ENCODE peak calls at places on chromosome 7, in ten cellular contexts. B, X, G, T, P, K, D, Q, W and U are unnamed samples.

GRCh38 chr7:131235489-131236317 is 92.0 kb upstream of the MKLN1 start:
- DNase-seq in B (no peak), W (peak; percentile 43), G (no peak), K (peak; percentile 100), X (peak; percentile 94), T (no peak), P (peak; percentile 86), Q (no peak), D (peak; percentile 57), U (no peak)

GRCh38 chr7:37081436-37081835 is 357.1 kb upstream of the AOAH start:
- DNase-seq in B (no peak), W (no peak), X (peak; percentile 51), P (peak; percentile 7), K (peak; percentile 35), T (no peak), Q (peak; percentile 32), G (no peak), D (no peak), U (no peak)

GRCh38 chr7:134645478-134645877 is 1.2 kb upstream of the BPGM start:
- DNase-seq in K (no peak), B (no peak), P (no peak), T (no peak), G (no peak), Q (no peak), X (peak; percentile 51), D (no peak), W (no peak), U (no peak)

GRCh38 chr7:151940048-151940845 is 16.0 kb upstream of the GALNTL5 start:
- DNase-seq in B (peak; percentile 60), Q (no peak), T (no peak), G (no peak), D (no peak), W (no peak), X (peak; percentile 83), P (peak; percentile 46), K (peak; percentile 67), U (no peak)

GRCh38 chr7:24926623-24927539 is 53.1 kb downstream of the OSBPL3 start:
- DNase-seq in K (peak; percentile 65), P (no peak), G (no peak), Q (no peak), D (no peak), W (no peak), X (peak; percentile 70), T (no peak), B (no peak), U (no peak)

GRCh38 chr7:45691155-45691656 is 117.0 kb downstream of the ADCY1 start:
- DNase-seq in T (no peak), X (no peak), P (no peak), B (no peak), W (no peak), G (no peak), Q (peak; percentile 24), K (no peak), D (no peak), U (no peak)

GRCh38 chr7:8442814-8443304 is 9.4 kb downstream of the NXPH1 start:
- DNase-seq in D (peak; percentile 96), T (peak; percentile 95), P (peak; percentile 27), G (peak; percentile 71), W (peak; percentile 25), Q (peak; percentile 47), B (peak; percentile 56), K (peak; percentile 38), X (peak; percentile 50), U (peak; percentile 93)

GRCh38 chr7:44441079-44441478 is 49.4 kb downstream of the NUDCD3 start:
- DNase-seq in X (no peak), B (no peak), W (no peak), Q (no peak), D (no peak), K (no peak), T (no peak), G (no peak), P (no peak), U (no peak)

GRCh38 chr7:74282748-74283459 is 6.3 kb upstream of the CLIP2 start:
- DNase-seq in Q (no peak), P (no peak), D (peak; percentile 95), K (no peak), T (no peak), W (no peak), X (no peak), B (no peak), G (no peak), U (no peak)

GRCh38 chr7:69787736-69788431 is 189.6 kb downstream of the AUTS2 start:
- DNase-seq in X (no peak), P (no peak), B (no peak), T (no peak), Q (no peak), G (no peak), D (no peak), W (no peak), K (no peak), U (no peak)

GRCh38 chr7:155225095-155225494 is 72.6 kb upstream of the INSIG1 start:
- DNase-seq in G (peak; percentile 45), Q (no peak), T (no peak), K (no peak), D (no peak), W (no peak), X (no peak), B (no peak), P (no peak), U (no peak)

GRCh38 chr7:20172736-20173334 is 44.3 kb downstream of the MACC1 start:
- DNase-seq in D (peak; percentile 94), X (peak; percentile 66), W (peak; percentile 70), P (peak; percentile 66), Q (peak; percentile 52), B (no peak), K (peak; percentile 66), G (peak; percentile 69), T (peak; percentile 77), U (peak; percentile 43)

DNA sequence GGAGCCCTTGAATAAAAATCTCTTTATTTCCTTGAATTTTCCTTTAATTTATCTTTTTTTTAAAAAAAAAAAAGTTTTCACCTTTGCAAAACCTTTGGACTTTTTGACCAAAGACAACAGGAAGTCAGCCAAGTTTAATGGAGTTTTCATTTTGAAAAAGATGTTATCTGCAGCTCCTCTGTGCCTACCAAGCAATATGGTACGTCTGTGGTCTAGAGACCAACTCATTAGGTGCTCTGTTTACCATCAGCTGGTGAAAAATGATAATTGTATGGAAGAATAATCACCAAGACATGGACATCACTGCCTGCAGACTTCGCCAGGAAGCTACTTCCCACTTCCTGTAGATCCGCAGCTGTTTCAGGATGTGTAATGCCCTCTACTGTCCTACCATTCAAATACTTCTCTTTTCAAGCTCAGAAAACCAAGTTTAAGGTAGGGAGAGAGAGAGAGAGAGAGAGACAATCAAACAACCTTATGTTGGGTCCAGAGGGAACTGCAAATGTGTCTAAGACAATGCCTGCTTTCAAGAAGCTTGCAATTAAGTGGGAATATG is 18.7 kb downstream of the PLXNA4 start:
- DNase-seq in W (no peak), P (no peak), D (no peak), Q (no peak), B (no peak), G (no peak), T (no peak), K (peak; percentile 44), X (no peak), U (no peak)
- TF ChIP-seq CTCF in W (no peak), P (no peak), D (peak; percentile 60), Q (no peak), B (no peak), G (no peak), T (no peak), K (peak; percentile 16), X (no peak), U (no peak)

GRCh38 chr7:9657257-9657656 is 1223.8 kb downstream of the NXPH1 start:
- DNase-seq in G (no peak), T (no peak), B (no peak), Q (no peak), D (no peak), X (no peak), K (no peak), W (no peak), P (no peak), U (no peak)
- TF ChIP-seq CTCF in G (no peak), T (no peak), B (no peak), Q (no peak), D (peak; percentile 68), X (no peak), K (no peak), W (no peak), P (no peak), U (peak; percentile 32)

DNA sequence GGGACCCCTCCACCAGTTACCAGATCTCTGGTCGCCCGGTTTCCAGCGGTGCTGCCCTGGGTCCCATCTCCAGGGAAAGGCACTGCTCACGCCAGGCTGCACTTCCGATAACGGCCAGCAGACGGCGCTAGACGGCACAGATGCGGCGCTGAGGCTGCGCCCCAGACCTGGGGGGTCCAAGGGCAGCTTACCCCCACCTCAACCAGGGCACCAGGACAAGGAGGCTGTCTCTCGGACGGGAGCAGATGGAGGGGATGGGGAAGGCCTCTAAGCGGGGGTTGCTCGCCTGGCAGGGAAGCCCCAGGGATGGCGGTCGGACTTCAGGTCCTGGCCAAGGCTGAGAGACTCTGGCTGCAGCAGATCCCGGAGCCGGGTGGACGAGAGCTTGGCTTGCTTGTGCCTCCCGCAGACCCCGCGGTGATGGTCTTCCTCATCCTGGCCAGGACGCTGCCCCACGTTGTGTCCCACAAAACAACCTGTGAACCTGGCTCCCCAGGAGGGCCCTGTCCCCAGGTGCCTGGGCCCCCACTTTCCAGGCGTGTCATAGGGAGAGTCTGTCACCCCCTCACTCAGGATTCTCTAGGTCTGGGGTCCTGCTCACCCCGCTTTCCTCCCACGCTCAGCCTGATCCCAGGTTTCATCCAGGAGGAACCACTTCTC is 23.9 kb upstream of the ZNF716 start:
- DNase-seq in G (no peak), T (no peak), P (no peak), K (no peak), X (no peak), W (no peak), Q (no peak), D (no peak), B (no peak), U (no peak)
- TF ChIP-seq CTCF in G (no peak), T (peak; percentile 42), P (no peak), K (peak; percentile 4), X (no peak), W (peak; percentile 23), Q (peak; percentile 18), D (peak; percentile 32), B (peak; percentile 40), U (no peak)

DNA sequence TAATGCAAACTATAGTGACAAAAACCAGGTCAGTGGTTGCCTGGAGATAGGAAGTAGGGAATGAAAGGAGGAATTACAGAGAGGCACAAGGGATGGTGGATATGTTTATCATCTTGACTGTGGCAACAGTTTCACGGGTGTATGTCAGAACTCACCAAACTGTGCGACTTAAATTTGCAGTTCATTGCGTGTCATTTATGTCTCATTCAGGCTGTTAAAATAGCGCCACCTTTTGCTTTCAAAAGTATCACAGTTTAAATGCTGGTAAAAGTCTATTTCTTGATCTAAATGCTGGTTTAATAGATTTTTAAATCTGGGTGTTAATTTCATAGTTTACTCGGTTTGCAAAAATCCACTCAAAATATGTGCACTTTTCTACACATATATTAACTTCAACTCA is 51.0 kb downstream of the PTTG1IP2 start:
- DNase-seq in P (no peak), G (no peak), Q (no peak), K (peak; percentile 14), D (no peak), W (no peak), X (peak; percentile 36), B (no peak), T (no peak), U (no peak)
- TF ChIP-seq CTCF in P (peak; percentile 40), G (no peak), Q (peak; percentile 19), K (peak; percentile 46), D (peak; percentile 72), W (no peak), X (peak; percentile 57), B (no peak), T (peak; percentile 37), U (peak; percentile 51)